ENCODE peak calls at places on chromosomes 6 and 20, in four cellular contexts. B, J, F and L are unnamed samples.

GRCh38 chr20:44040202-44040915 is 125.7 kb downstream of the TOX2 start:
- DNase-seq in B (no peak), J (no peak), F (no peak), L (no peak)

GRCh38 chr20:37511605-37512275 is 9.3 kb upstream of the NNAT start:
- DNase-seq in B (no peak), J (no peak), F (no peak), L (no peak)

GRCh38 chr6:159004592-159004991 is 4.6 kb upstream of the RSPH3 start:
- DNase-seq in B (no peak), J (no peak), F (no peak), L (no peak)

GRCh38 chr6:120620900-120621299 is 713.4 kb downstream of the TBC1D32 start:
- DNase-seq in B (no peak), J (no peak), F (no peak), L (no peak)

GRCh38 chr20:38270869-38271608 is 10.5 kb upstream of the KIAA1755 start:
- DNase-seq in B (no peak), J (no peak), F (no peak), L (peak)

GRCh38 chr20:33549229-33549628 is 59.3 kb downstream of the CBFA2T2 start:
- DNase-seq in B (no peak), J (no peak), F (no peak), L (no peak)

GRCh38 chr6:169232507-169232931 is 21.1 kb downstream of the THBS2 start:
- DNase-seq in B (no peak), J (no peak), F (no peak), L (peak)

GRCh38 chr6:132797975-132798819 is at the start of gene SLC18B1:
- DNase-seq in B (peak), J (peak), F (peak), L (peak)

GRCh38 chr20:13008761-13009681 is at the start of gene SPTLC3:
- DNase-seq in B (no peak), J (no peak), F (no peak), L (peak)

GRCh38 chr6:146361367-146361924 is 182.2 kb upstream of the RAB32 start:
- DNase-seq in B (no peak), J (no peak), F (no peak), L (no peak)